ENCODE peak calls at places on chromosomes 5 and 9, in nine cellular contexts. U, N, C, E, H, R, D, O and I are unnamed samples.

GRCh38 chr5:175677571-175677970 is 19.7 kb downstream of the HRH2 start:
- DNase-seq in U (no peak), N (no peak), C (no peak), E (no peak), H (no peak), R (no peak), D (no peak), O (no peak), I (no peak)

GRCh38 chr5:68711311-68712200 is 382.3 kb upstream of the SLC30A5 start:
- DNase-seq in U (no peak), N (no peak), C (peak), E (no peak), H (no peak), R (no peak), D (no peak), O (no peak), I (no peak)

GRCh38 chr5:175387144-175387543 is 56.8 kb downstream of the DRD1 start:
- DNase-seq in U (no peak), N (peak), C (no peak), E (no peak), H (no peak), R (no peak), D (no peak), O (no peak), I (no peak)

GRCh38 chr9:105415344-105415980 is 32.4 kb upstream of the FSD1L start:
- DNase-seq in U (peak), N (peak), C (peak), E (no peak), H (no peak), R (peak), D (peak), O (peak), I (no peak)

GRCh38 chr5:111494350-111494999 is 17.9 kb downstream of the STARD4 start:
- DNase-seq in U (no peak), N (peak), C (no peak), E (no peak), H (peak), R (no peak), D (no peak), O (no peak), I (no peak)

GRCh38 chr9:23539311-23539710 is 286.7 kb downstream of the ELAVL2 start:
- DNase-seq in U (no peak), N (no peak), C (no peak), E (no peak), H (no peak), R (no peak), D (no peak), O (no peak), I (no peak)

GRCh38 chr5:147393866-147394265 is 116.0 kb downstream of the DPYSL3 start:
- DNase-seq in U (no peak), N (no peak), C (no peak), E (no peak), H (no peak), R (no peak), D (no peak), O (no peak), I (no peak)

GRCh38 chr5:122264610-122265009 is 47.4 kb upstream of the SNCAIP start:
- DNase-seq in U (no peak), N (no peak), C (peak), E (no peak), H (no peak), R (no peak), D (no peak), O (no peak), I (no peak)

GRCh38 chr9:133707761-133708122 is 30.4 kb downstream of the SARDH start:
- DNase-seq in U (no peak), N (no peak), C (no peak), E (no peak), H (no peak), R (no peak), D (no peak), O (no peak), I (no peak)

GRCh38 chr9:71746023-71746752 is 22.1 kb downstream of the CEMIP2 start:
- DNase-seq in U (no peak), N (no peak), C (no peak), E (no peak), H (no peak), R (no peak), D (no peak), O (no peak), I (no peak)

GRCh38 chr5:117473075-117473595 is 898.5 kb upstream of the SEMA6A start:
- DNase-seq in U (no peak), N (no peak), C (no peak), E (no peak), H (no peak), R (no peak), D (no peak), O (no peak), I (no peak)

GRCh38 chr9:121059998-121060636 is 10.0 kb upstream of the C5 start:
- DNase-seq in U (peak), N (peak), C (peak), E (no peak), H (peak), R (peak), D (peak), O (peak), I (no peak)

GRCh38 chr5:31771045-31771444 is 132.1 kb downstream of the PDZD2 start:
- DNase-seq in U (no peak), N (no peak), C (no peak), E (no peak), H (no peak), R (no peak), D (no peak), O (no peak), I (no peak)

GRCh38 chr9:125407974-125408900 is 146.6 kb downstream of the GAPVD1 start:
- DNase-seq in U (peak), N (peak), C (peak), E (peak), H (peak), R (peak), D (peak), O (peak), I (peak)

GRCh38 chr9:131739192-131739961 is 499 bp downstream of the RAPGEF1 start:
- DNase-seq in U (no peak), N (peak), C (no peak), E (no peak), H (no peak), R (peak), D (peak), O (no peak), I (no peak)

GRCh38 chr5:96455789-96456188 is 22.7 kb upstream of the PCSK1 start:
- DNase-seq in U (no peak), N (no peak), C (no peak), E (no peak), H (no peak), R (no peak), D (no peak), O (no peak), I (no peak)

GRCh38 chr5:56190500-56190899 is 42.6 kb downstream of the ANKRD55 start:
- DNase-seq in U (no peak), N (peak), C (peak), E (no peak), H (peak), R (no peak), D (peak), O (no peak), I (no peak)

GRCh38 chr5:76852716-76853115 is 2.9 kb downstream of the S100Z start:
- DNase-seq in U (no peak), N (no peak), C (no peak), E (no peak), H (no peak), R (no peak), D (no peak), O (no peak), I (no peak)

GRCh38 chr5:36066540-36067210 is at the start of gene UGT3A2:
- DNase-seq in U (no peak), N (peak), C (no peak), E (no peak), H (no peak), R (peak), D (no peak), O (no peak), I (no peak)

GRCh38 chr5:133307275-133307674 is 255.5 kb downstream of the HSPA4 start:
- DNase-seq in U (no peak), N (no peak), C (peak), E (no peak), H (no peak), R (no peak), D (no peak), O (no peak), I (no peak)

GRCh38 chr9:37931586-37931985 is 27.7 kb upstream of the SLC25A51 start:
- DNase-seq in U (no peak), N (no peak), C (no peak), E (no peak), H (no peak), R (no peak), D (peak), O (no peak), I (no peak)

GRCh38 chr5:116454417-116454927 is 120.2 kb downstream of the SEMA6A start:
- DNase-seq in U (peak), N (peak), C (peak), E (no peak), H (peak), R (peak), D (peak), O (no peak), I (peak)

GRCh38 chr5:108260105-108260857 is 121.6 kb downstream of the FBXL17 start:
- DNase-seq in U (peak), N (peak), C (peak), E (no peak), H (peak), R (peak), D (peak), O (peak), I (peak)

GRCh38 chr5:84861306-84861705 is 476.6 kb upstream of the EDIL3 start:
- DNase-seq in U (no peak), N (no peak), C (no peak), E (no peak), H (no peak), R (no peak), D (no peak), O (no peak), I (no peak)

GRCh38 chr9:136433043-136433715 is 6.5 kb downstream of the INPP5E start:
- DNase-seq in U (no peak), N (no peak), C (no peak), E (no peak), H (no peak), R (no peak), D (no peak), O (no peak), I (no peak)

GRCh38 chr9:137666950-137667670 is 48.3 kb downstream of the EHMT1 start:
- DNase-seq in U (no peak), N (peak), C (no peak), E (no peak), H (no peak), R (no peak), D (no peak), O (no peak), I (no peak)